ENCODE peak calls at places on chromosomes 3 and 15, in six cellular contexts. One of them, this sample, is unnamed.

GRCh38 chr15:63079938-63080626 is 37.5 kb downstream of the TPM1 start:
- DNase-seq in hypothalamus: no peak
- DNase-seq in amniotic epithelial cell: peak; percentile 70
- DNase-seq in activated CD4-positive, alpha-beta memory T cell treated with anti-CD3 and anti-CD28 coated beads, Interleukin-2, amount 10 ng/mL, durations not matched to agents 7 days and 5 days: no peak
- DNase-seq in endothelial cell: no peak
- DNase-seq in midbrain: no peak
- DNase-seq in this sample: no peak

GRCh38 chr3:178112134-178112533 is 424.1 kb upstream of the KCNMB2 start:
- DNase-seq in activated CD4-positive, alpha-beta memory T cell treated with anti-CD3 and anti-CD28 coated beads, Interleukin-2, amount 10 ng/mL, durations not matched to agents 7 days and 5 days: peak; percentile 18
- DNase-seq in amniotic epithelial cell: no peak
- DNase-seq in hypothalamus: no peak
- DNase-seq in endothelial cell: no peak
- DNase-seq in midbrain: no peak
- DNase-seq in this sample: no peak

GRCh38 chr15:40762919-40763800 is 708 bp upstream of the GCHFR start:
- DNase-seq in midbrain: no peak
- DNase-seq in activated CD4-positive, alpha-beta memory T cell treated with anti-CD3 and anti-CD28 coated beads, Interleukin-2, amount 10 ng/mL, durations not matched to agents 7 days and 5 days: peak; percentile 42
- DNase-seq in hypothalamus: peak; percentile 48
- DNase-seq in amniotic epithelial cell: peak; percentile 26
- DNase-seq in endothelial cell: peak; percentile 28
- DNase-seq in this sample: peak; percentile 58

GRCh38 chr3:32124977-32125376 is 18.6 kb downstream of the GPD1L start:
- DNase-seq in amniotic epithelial cell: no peak
- DNase-seq in activated CD4-positive, alpha-beta memory T cell treated with anti-CD3 and anti-CD28 coated beads, Interleukin-2, amount 10 ng/mL, durations not matched to agents 7 days and 5 days: no peak
- DNase-seq in midbrain: no peak
- DNase-seq in endothelial cell: no peak
- DNase-seq in hypothalamus: no peak
- DNase-seq in this sample: no peak

GRCh38 chr3:42134867-42135464 is 43.8 kb downstream of the TRAK1 start:
- DNase-seq in activated CD4-positive, alpha-beta memory T cell treated with anti-CD3 and anti-CD28 coated beads, Interleukin-2, amount 10 ng/mL, durations not matched to agents 7 days and 5 days: no peak
- DNase-seq in midbrain: no peak
- DNase-seq in endothelial cell: no peak
- DNase-seq in amniotic epithelial cell: no peak
- DNase-seq in hypothalamus: no peak
- DNase-seq in this sample: no peak

GRCh38 chr3:50138266-50139230 is 16.6 kb upstream of the SEMA3F start:
- DNase-seq in hypothalamus: no peak
- DNase-seq in endothelial cell: no peak
- DNase-seq in amniotic epithelial cell: no peak
- DNase-seq in midbrain: no peak
- DNase-seq in activated CD4-positive, alpha-beta memory T cell treated with anti-CD3 and anti-CD28 coated beads, Interleukin-2, amount 10 ng/mL, durations not matched to agents 7 days and 5 days: no peak
- DNase-seq in this sample: no peak

GRCh38 chr15:57720861-57721260 is 14.3 kb downstream of the POLR2M start:
- DNase-seq in amniotic epithelial cell: peak; percentile 37
- DNase-seq in activated CD4-positive, alpha-beta memory T cell treated with anti-CD3 and anti-CD28 coated beads, Interleukin-2, amount 10 ng/mL, durations not matched to agents 7 days and 5 days: no peak
- DNase-seq in hypothalamus: no peak
- DNase-seq in endothelial cell: no peak
- DNase-seq in midbrain: no peak
- DNase-seq in this sample: no peak

GRCh38 chr3:160472344-160472743 is 22.8 kb upstream of the TRIM59 start:
- DNase-seq in amniotic epithelial cell: no peak
- DNase-seq in midbrain: no peak
- DNase-seq in hypothalamus: no peak
- DNase-seq in activated CD4-positive, alpha-beta memory T cell treated with anti-CD3 and anti-CD28 coated beads, Interleukin-2, amount 10 ng/mL, durations not matched to agents 7 days and 5 days: no peak
- DNase-seq in endothelial cell: no peak
- DNase-seq in this sample: no peak

GRCh38 chr3:171282041-171282440 is 178.2 kb downstream of the TNIK start:
- DNase-seq in hypothalamus: no peak
- DNase-seq in activated CD4-positive, alpha-beta memory T cell treated with anti-CD3 and anti-CD28 coated beads, Interleukin-2, amount 10 ng/mL, durations not matched to agents 7 days and 5 days: no peak
- DNase-seq in amniotic epithelial cell: peak; percentile 70
- DNase-seq in midbrain: peak; percentile 20
- DNase-seq in endothelial cell: no peak
- DNase-seq in this sample: no peak

GRCh38 chr3:120615863-120616599 is 19.9 kb downstream of the NDUFB4 start:
- DNase-seq in activated CD4-positive, alpha-beta memory T cell treated with anti-CD3 and anti-CD28 coated beads, Interleukin-2, amount 10 ng/mL, durations not matched to agents 7 days and 5 days: no peak
- DNase-seq in hypothalamus: peak; percentile 11
- DNase-seq in midbrain: peak; percentile 57
- DNase-seq in endothelial cell: no peak
- DNase-seq in amniotic epithelial cell: no peak
- DNase-seq in this sample: peak; percentile 55

GRCh38 chr15:40322531-40323238 is 807 bp upstream of the INAFM2 start:
- DNase-seq in hypothalamus: no peak
- DNase-seq in midbrain: no peak
- DNase-seq in activated CD4-positive, alpha-beta memory T cell treated with anti-CD3 and anti-CD28 coated beads, Interleukin-2, amount 10 ng/mL, durations not matched to agents 7 days and 5 days: no peak
- DNase-seq in amniotic epithelial cell: no peak
- DNase-seq in endothelial cell: no peak
- DNase-seq in this sample: no peak

This sample was measured in lower leg skin.